ENCODE peak calls at places on chromosomes 5 and 9, in eight cellular contexts. V is mammary epithelial cell, A is HepG2, C is neural progenitor cell, R is GM23248, N is fibroblast of lung, T is astrocyte, Y is GM23338. K is an unnamed sample.

GRCh38 chr9:34089311-34089710 is 37.2 kb downstream of the DCAF12 start:
- DNase-seq in V (no peak), A (no peak), C (no peak), R (no peak), N (no peak), T (peak; percentile 30), Y (no peak), K (no peak)

GRCh38 chr5:149141957-149142851 is 911 bp downstream of the ABLIM3 start:
- DNase-seq in V (no peak), A (no peak), C (peak; percentile 16), R (peak; percentile 64), N (peak; percentile 61), T (no peak), Y (peak; percentile 25), K (peak; percentile 62)

GRCh38 chr5:135225856-135226560 is 173.0 kb downstream of the MACROH2A1 start:
- DNase-seq in V (no peak), A (no peak), C (no peak), R (no peak), N (no peak), T (no peak), Y (peak; percentile 18), K (no peak)

GRCh38 chr5:42013561-42013960 is 88.5 kb downstream of the FBXO4 start:
- DNase-seq in V (no peak), A (no peak), C (no peak), R (no peak), N (no peak), T (no peak), Y (no peak), K (no peak)

GRCh38 chr5:81657386-81657785 is 93.5 kb downstream of the SSBP2 start:
- DNase-seq in V (peak; percentile 48), A (no peak), C (no peak), R (no peak), N (peak; percentile 19), T (no peak), Y (no peak), K (no peak)

GRCh38 chr9:109176386-109176785 is 9.3 kb upstream of the FRRS1L start:
- DNase-seq in V (no peak), A (no peak), C (no peak), R (no peak), N (no peak), T (no peak), Y (no peak), K (no peak)

GRCh38 chr9:74935008-74935407 is 17.7 kb downstream of the C9orf40 start:
- DNase-seq in V (peak; percentile 5), A (no peak), C (no peak), R (peak; percentile 4), N (no peak), T (peak; percentile 22), Y (no peak), K (no peak)

GRCh38 chr5:10981927-10982326 is 220.9 kb upstream of the DAP start:
- DNase-seq in V (no peak), A (no peak), C (no peak), R (no peak), N (no peak), T (no peak), Y (no peak), K (no peak)

GRCh38 chr5:39376293-39376714 is 12.0 kb upstream of the C9 start:
- DNase-seq in V (peak; percentile 52), A (peak; percentile 57), C (peak; percentile 72), R (peak; percentile 72), N (peak; percentile 65), T (peak; percentile 11), Y (peak; percentile 88), K (peak; percentile 72)

GRCh38 chr5:174734571-174735497 is 10.5 kb downstream of the MSX2 start:
- DNase-seq in V (no peak), A (no peak), C (peak; percentile 42), R (no peak), N (no peak), T (no peak), Y (peak; percentile 48), K (no peak)
- TF ChIP-seq EZH2 in V (no peak), A (peak; percentile 24), C (no peak), R (peak; percentile 88), N (peak; percentile 34), T (no peak), Y (peak; percentile 93), K (no peak)

DNA sequence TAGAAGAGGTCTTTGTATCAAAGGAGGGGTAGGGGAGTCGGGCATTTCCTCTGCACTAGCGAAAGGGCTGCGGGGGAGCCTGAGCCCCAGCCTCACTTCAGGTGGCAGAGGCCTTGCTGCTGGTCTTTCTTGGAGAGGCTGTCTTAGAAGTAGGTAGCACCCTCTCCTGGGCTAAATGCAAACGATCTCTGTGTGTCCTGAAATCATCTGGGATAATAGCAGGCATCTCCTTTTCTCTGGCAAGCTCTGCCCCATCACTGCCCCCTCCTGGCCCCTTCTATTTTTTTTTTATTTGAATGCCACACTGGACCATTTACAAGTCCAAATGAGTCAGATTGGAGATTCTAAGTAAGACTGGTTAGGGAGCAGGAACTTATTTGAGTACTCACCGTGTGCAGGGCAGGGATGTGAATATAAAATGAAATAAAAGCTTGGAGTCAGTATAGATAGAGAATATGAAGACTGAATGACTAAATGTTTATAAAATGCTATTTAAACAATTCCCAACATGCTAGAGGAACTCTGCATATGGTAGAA is 137.1 kb downstream of the FGF1 start:
- DNase-seq in V (peak; percentile 87), A (peak; percentile 88), C (peak; percentile 91), R (peak; percentile 94), N (peak; percentile 97), T (peak; percentile 87), Y (peak; percentile 96), K (peak; percentile 97)
- H3K27ac ChIP-seq in V (no peak overlapping the region), A (no peak overlapping the region), C (no peak overlapping the region), R (no peak overlapping the region), N (no peak overlapping the region), T (no peak overlapping the region), Y (no peak overlapping the region), K (peak overlapping the region; percentile 43)

GRCh38 chr5:125257997-125258396 is 511.6 kb upstream of the ZNF608 start:
- DNase-seq in V (no peak), A (no peak), C (no peak), R (no peak), N (no peak), T (no peak), Y (no peak), K (no peak)

GRCh38 chr5:125257057-125257970 is 510.9 kb upstream of the ZNF608 start:
- DNase-seq in V (no peak), A (no peak), C (no peak), R (peak; percentile 6), N (peak; percentile 36), T (peak; percentile 18), Y (no peak), K (no peak)

GRCh38 chr5:125251703-125252102 is 505.3 kb upstream of the ZNF608 start:
- DNase-seq in V (no peak), A (no peak), C (no peak), R (no peak), N (no peak), T (no peak), Y (no peak), K (no peak)

GRCh38 chr5:125256296-125256695 is 509.9 kb upstream of the ZNF608 start:
- DNase-seq in V (no peak), A (no peak), C (no peak), R (no peak), N (no peak), T (no peak), Y (no peak), K (no peak)

GRCh38 chr5:125254267-125254666 is 507.8 kb upstream of the ZNF608 start:
- DNase-seq in V (no peak), A (no peak), C (no peak), R (no peak), N (no peak), T (no peak), Y (no peak), K (no peak)
- TF ChIP-seq EZH2 in V (no peak), A (no peak), C (no peak), R (no peak), N (no peak), T (no peak), Y (no peak), K (no peak)

GRCh38 chr5:36724429-36725332 is 118.3 kb downstream of the SLC1A3 start:
- DNase-seq in V (no peak), A (no peak), C (no peak), R (no peak), N (no peak), T (no peak), Y (peak; percentile 60), K (no peak)
- H3K27ac ChIP-seq in V (no peak overlapping the region), A (no peak overlapping the region), C (no peak overlapping the region), R (no peak overlapping the region), N (no peak overlapping the region), T (no peak overlapping the region), Y (no peak overlapping the region), K (no peak overlapping the region)

GRCh38 chr5:171316258-171317121 is 7.4 kb downstream of the TLX3 start:
- DNase-seq in V (no peak), A (no peak), C (peak; percentile 74), R (no peak), N (peak; percentile 14), T (no peak), Y (peak; percentile 67), K (peak; percentile 23)
- TF ChIP-seq EZH2 in V (peak; percentile 85), A (no peak), C (peak; percentile 90), R (no peak), N (peak; percentile 90), T (peak; percentile 92), Y (peak; percentile 79), K (peak; percentile 96)

GRCh38 chr9:70079364-70080103 is 35.9 kb downstream of the MAMDC2 start:
- DNase-seq in V (peak; percentile 48), A (no peak), C (no peak), R (peak; percentile 52), N (peak; percentile 83), T (no peak), Y (no peak), K (no peak)

GRCh38 chr9:70080481-70081119 is 37.0 kb downstream of the MAMDC2 start:
- DNase-seq in V (peak; percentile 35), A (peak; percentile 3), C (no peak), R (peak; percentile 60), N (peak; percentile 76), T (peak; percentile 83), Y (peak; percentile 48), K (peak; percentile 33)

GRCh38 chr9:70083429-70083828 is 39.8 kb downstream of the MAMDC2 start:
- DNase-seq in V (peak; percentile 35), A (no peak), C (peak; percentile 63), R (peak; percentile 27), N (no peak), T (peak; percentile 40), Y (no peak), K (no peak)

GRCh38 chr9:70085241-70085640 is 41.6 kb downstream of the MAMDC2 start:
- DNase-seq in V (no peak), A (no peak), C (peak; percentile 64), R (peak; percentile 44), N (peak; percentile 59), T (peak; percentile 36), Y (peak; percentile 76), K (peak; percentile 44)

DNA sequence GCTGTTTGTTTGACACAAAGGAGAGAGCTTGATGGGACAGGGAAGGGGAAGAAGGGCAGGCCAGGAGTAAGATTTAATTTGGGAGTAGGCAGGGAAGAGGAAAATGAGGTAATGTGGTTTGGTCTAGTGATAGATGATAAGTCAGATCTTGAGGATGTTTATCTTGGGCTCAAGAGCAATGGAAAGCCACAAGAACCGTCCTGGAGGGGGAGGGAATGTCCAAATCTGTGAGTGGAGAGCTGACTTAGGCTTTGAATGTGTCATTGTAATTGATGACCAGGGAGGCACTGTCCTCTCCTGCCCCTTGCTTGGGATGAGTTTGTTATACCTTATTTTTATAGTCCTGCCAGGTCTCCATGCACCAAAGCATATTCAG is 37.5 kb downstream of the MAMDC2 start:
- DNase-seq in V (peak; percentile 64), A (no peak), C (no peak), R (peak; percentile 44), N (peak; percentile 65), T (peak; percentile 91), Y (no peak), K (peak; percentile 12)
- H3K27ac ChIP-seq in V (peak overlapping the region; percentile 17), A (no peak overlapping the region), C (no peak overlapping the region), R (no peak overlapping the region), N (peak overlapping the region; percentile 29), T (peak overlapping the region; percentile 76), Y (no peak overlapping the region), K (no peak overlapping the region)